ENCODE peak calls at places on chromosomes 13 and 19, in six cellular contexts. H is epithelial cell of esophagus, D is EH, O is suprapubic skin, J is esophagus squamous epithelium, N is A172. U is an unnamed sample.

GRCh38 chr13:111318396-111318795 is 2.0 kb upstream of the TEX29 start:
- DNase-seq in N (no peak), H (no peak), J (no peak), D (no peak), O (no peak), U (no peak)

GRCh38 chr19:37914908-37915307 is 7.9 kb downstream of the SIPA1L3 start:
- DNase-seq in J (no peak), N (no peak), O (no peak), D (no peak), H (no peak), U (no peak)

GRCh38 chr13:49681837-49682236 is 9.4 kb downstream of the EBPL start:
- DNase-seq in N (peak), J (no peak), H (peak), O (no peak), D (peak), U (no peak)

GRCh38 chr13:105406551-105406950 is 1128.9 kb downstream of the EFNB2 start:
- DNase-seq in N (no peak), D (no peak), H (no peak), J (no peak), O (no peak), U (no peak)

GRCh38 chr19:15324791-15325519 is 7.4 kb downstream of the BRD4 start:
- DNase-seq in O (no peak), J (no peak), H (no peak), N (no peak), D (no peak), U (no peak)

GRCh38 chr13:101434486-101434885 is 18.0 kb upstream of the ITGBL1 start:
- DNase-seq in O (no peak), J (no peak), H (no peak), N (no peak), D (peak), U (no peak)

GRCh38 chr19:13881231-13881691 is 4.3 kb downstream of the NANOS3 start:
- DNase-seq in O (no peak), H (no peak), N (peak), J (no peak), D (peak), U (no peak)

GRCh38 chr19:13014921-13015280 is 19.6 kb downstream of the NFIX start:
- DNase-seq in N (no peak), D (no peak), O (no peak), J (no peak), H (no peak), U (no peak)

GRCh38 chr13:94716016-94716415 is 3.7 kb upstream of the SOX21 start:
- DNase-seq in O (no peak), H (no peak), N (peak), J (no peak), D (no peak), U (no peak)

GRCh38 chr19:4639531-4640246 is 373 bp downstream of the TNFAIP8L1 start:
- DNase-seq in N (no peak), O (no peak), D (no peak), H (no peak), J (no peak), U (no peak)

GRCh38 chr19:18091217-18091608 is 4.5 kb upstream of the IL12RB1 start:
- DNase-seq in H (no peak), O (no peak), N (no peak), J (no peak), D (no peak), U (no peak)

GRCh38 chr13:100436099-100436498 is 152.5 kb downstream of the GGACT start:
- DNase-seq in O (no peak), N (no peak), J (no peak), H (no peak), D (no peak), U (no peak)

GRCh38 chr13:41864658-41865057 is 96.3 kb downstream of the VWA8 start:
- DNase-seq in N (no peak), D (no peak), H (peak), J (no peak), O (no peak), U (no peak)

GRCh38 chr13:108924154-108924940 is 294.9 kb downstream of the MYO16 start:
- DNase-seq in H (peak), J (no peak), O (no peak), D (peak), N (peak), U (no peak)

GRCh38 chr13:74825170-74825948 is 656.6 kb downstream of the TBC1D4 start:
- DNase-seq in O (no peak), N (peak), J (no peak), D (peak), H (peak), U (peak)

GRCh38 chr13:81957121-81957520 is 1616.2 kb upstream of the SPRY2 start:
- DNase-seq in H (peak), N (no peak), D (no peak), O (no peak), J (no peak), U (no peak)

GRCh38 chr13:60448907-60449510 is 52.0 kb downstream of the TDRD3 start:
- DNase-seq in D (peak), N (peak), O (no peak), H (peak), J (no peak), U (peak)

GRCh38 chr19:39602224-39602623 is at the start of gene LGALS13:
- DNase-seq in J (no peak), H (no peak), O (no peak), N (no peak), D (no peak), U (no peak)

GRCh38 chr19:18985257-18985656 is 44.2 kb upstream of the HOMER3 start:
- DNase-seq in O (no peak), J (no peak), N (no peak), H (no peak), D (no peak), U (no peak)

GRCh38 chr19:9641810-9642209 is 20.8 kb upstream of the ZNF561 start:
- DNase-seq in D (no peak), O (no peak), J (no peak), N (no peak), H (peak), U (no peak)